ENCODE peak calls at places on chromosomes 3 and 15, in eight cellular contexts. U is lower leg skin, Z is NB4, E is adrenal gland, P is A549, C is uterus, A is ovary, Q is GM12892. D is an unnamed sample.

GRCh38 chr15:74838746-74839525 is 4.0 kb downstream of the ULK3 start:
- DNase-seq in U (no peak), Z (peak; percentile 53), E (no peak), P (no peak), C (no peak), A (no peak), Q (no peak), D (no peak)

GRCh38 chr15:55289011-55289572 is 521 bp downstream of the RAB27A start:
- DNase-seq in U (peak; percentile 90), Z (peak; percentile 74), E (peak; percentile 43), P (peak; percentile 19), C (peak; percentile 30), A (no peak), Q (no peak), D (no peak)

GRCh38 chr3:119148493-119149180 is 2.7 kb downstream of the TEX55 start:
- DNase-seq in U (no peak), Z (no peak), E (no peak), P (peak; percentile 61), C (no peak), A (no peak), Q (no peak), D (no peak)

GRCh38 chr3:55746808-55747413 is 259.8 kb upstream of the WNT5A start:
- DNase-seq in U (no peak), Z (peak; percentile 7), E (no peak), P (no peak), C (no peak), A (no peak), Q (no peak), D (no peak)

GRCh38 chr3:138578141-138578540 is 15.9 kb downstream of the CEP70 start:
- DNase-seq in U (no peak), Z (peak; percentile 63), E (no peak), P (no peak), C (no peak), A (no peak), Q (no peak), D (no peak)

GRCh38 chr15:91055548-91056331 is 33.3 kb upstream of the VPS33B start:
- DNase-seq in U (no peak), Z (peak; percentile 73), E (peak; percentile 69), P (peak; percentile 85), C (no peak), A (no peak), Q (no peak), D (peak; percentile 30)

GRCh38 chr3:185204894-185205293 is 49.0 kb downstream of the EHHADH start:
- DNase-seq in U (no peak), Z (no peak), E (no peak), P (no peak), C (no peak), A (no peak), Q (no peak), D (no peak)

GRCh38 chr3:7469866-7470265 is 609.0 kb downstream of the GRM7 start:
- DNase-seq in U (no peak), Z (no peak), E (no peak), P (no peak), C (no peak), A (no peak), Q (no peak), D (no peak)

GRCh38 chr15:35738370-35738769 is 192.4 kb upstream of the DPH6 start:
- DNase-seq in U (no peak), Z (no peak), E (no peak), P (no peak), C (no peak), A (no peak), Q (no peak), D (no peak)

GRCh38 chr3:27138562-27138961 is 230.6 kb downstream of the NEK10 start:
- DNase-seq in U (no peak), Z (no peak), E (no peak), P (no peak), C (no peak), A (no peak), Q (no peak), D (no peak)

GRCh38 chr15:63944681-63944955 is 101.7 kb downstream of the DAPK2 start:
- DNase-seq in U (peak; percentile 75), Z (no peak), E (peak; percentile 8), P (no peak), C (no peak), A (no peak), Q (no peak), D (no peak)

GRCh38 chr15:43762824-43763223 is 13.9 kb downstream of the ELL3 start:
- DNase-seq in U (no peak), Z (no peak), E (no peak), P (no peak), C (no peak), A (no peak), Q (no peak), D (no peak)

GRCh38 chr15:97115764-97116075 is 785.2 kb downstream of the NR2F2 start:
- DNase-seq in U (no peak), Z (no peak), E (no peak), P (no peak), C (no peak), A (no peak), Q (no peak), D (no peak)

GRCh38 chr3:63654931-63655330 is 2.5 kb downstream of the SNTN start:
- DNase-seq in U (no peak), Z (no peak), E (no peak), P (no peak), C (no peak), A (no peak), Q (no peak), D (no peak)

GRCh38 chr3:24137958-24138875 is 193.1 kb downstream of the NR1D2 start:
- DNase-seq in U (no peak), Z (no peak), E (no peak), P (no peak), C (no peak), A (no peak), Q (no peak), D (peak; percentile 54)

GRCh38 chr3:73509066-73509465 is 115.7 kb downstream of the PDZRN3 start:
- DNase-seq in U (peak; percentile 65), Z (no peak), E (no peak), P (no peak), C (no peak), A (no peak), Q (no peak), D (no peak)

GRCh38 chr15:94723801-94724200 is 492.4 kb downstream of the MCTP2 start:
- DNase-seq in U (no peak), Z (no peak), E (no peak), P (no peak), C (no peak), A (no peak), Q (no peak), D (no peak)

GRCh38 chr3:105836533-105836932 is 32.3 kb downstream of the CBLB start:
- DNase-seq in U (no peak), Z (no peak), E (no peak), P (no peak), C (no peak), A (no peak), Q (no peak), D (no peak)
- TF ChIP-seq POLR2A in U (no peak), Z (no peak), E (no peak), P (no peak), C (no peak), A (no peak), Q (no peak), D (no peak)

DNA sequence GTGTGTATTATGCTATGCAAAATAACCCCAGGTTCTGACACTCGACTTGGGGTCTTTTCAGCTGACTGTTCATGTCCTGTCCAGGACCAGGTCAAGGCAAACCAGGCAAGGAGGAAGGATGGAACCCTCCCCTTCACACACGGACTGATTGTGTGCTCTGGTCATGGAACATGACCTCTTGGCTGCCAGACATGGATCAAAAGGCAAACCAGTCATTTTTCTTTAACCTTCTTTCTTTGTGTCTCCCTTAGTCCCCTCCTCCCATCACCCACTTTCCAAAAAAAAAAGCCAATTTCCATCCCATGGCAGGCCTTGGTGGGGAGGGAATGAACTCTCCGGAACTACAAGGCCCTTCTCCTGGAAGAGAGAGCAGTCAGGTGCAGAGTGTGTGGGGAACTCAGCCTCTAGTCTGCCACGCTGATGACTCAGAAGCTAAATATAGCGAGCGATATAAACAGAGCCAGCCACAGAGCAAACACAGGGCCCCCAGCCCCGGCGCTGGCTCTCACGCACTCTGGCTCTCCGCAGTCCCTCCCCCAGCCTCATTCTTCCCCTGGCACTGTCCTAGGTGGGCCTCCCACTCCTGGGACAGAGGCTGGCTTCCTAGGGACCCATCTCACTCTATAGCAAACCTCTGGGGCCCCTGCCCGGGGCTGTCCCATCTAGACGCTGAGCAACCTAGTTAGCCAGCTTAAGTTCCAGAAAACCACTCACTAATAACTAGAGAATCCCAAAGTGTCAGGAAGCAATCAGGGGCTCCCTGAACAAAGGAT is 10.0 kb downstream of the BMF start:
- DNase-seq in U (no peak), Z (peak; percentile 97), E (peak; percentile 81), P (peak; percentile 83), C (peak; percentile 76), A (peak; percentile 83), Q (peak; percentile 81), D (peak; percentile 90)
- TF ChIP-seq POLR2A in U (no peak), Z (peak; percentile 54), E (no peak), P (no peak), C (peak; percentile 57), A (no peak), Q (no peak), D (peak; percentile 82)

GRCh38 chr3:171962137-171962720 is 77.1 kb upstream of the FNDC3B start:
- DNase-seq in U (no peak), Z (no peak), E (no peak), P (no peak), C (no peak), A (no peak), Q (no peak), D (no peak)

GRCh38 chr3:171963546-171963945 is 75.8 kb upstream of the FNDC3B start:
- DNase-seq in U (no peak), Z (no peak), E (no peak), P (no peak), C (no peak), A (no peak), Q (no peak), D (no peak)

GRCh38 chr3:171956372-171957104 is 82.8 kb upstream of the FNDC3B start:
- DNase-seq in U (no peak), Z (no peak), E (no peak), P (no peak), C (no peak), A (no peak), Q (no peak), D (no peak)

GRCh38 chr3:171960159-171960558 is 79.2 kb upstream of the FNDC3B start:
- DNase-seq in U (no peak), Z (peak; percentile 29), E (no peak), P (no peak), C (no peak), A (no peak), Q (no peak), D (no peak)

DNA sequence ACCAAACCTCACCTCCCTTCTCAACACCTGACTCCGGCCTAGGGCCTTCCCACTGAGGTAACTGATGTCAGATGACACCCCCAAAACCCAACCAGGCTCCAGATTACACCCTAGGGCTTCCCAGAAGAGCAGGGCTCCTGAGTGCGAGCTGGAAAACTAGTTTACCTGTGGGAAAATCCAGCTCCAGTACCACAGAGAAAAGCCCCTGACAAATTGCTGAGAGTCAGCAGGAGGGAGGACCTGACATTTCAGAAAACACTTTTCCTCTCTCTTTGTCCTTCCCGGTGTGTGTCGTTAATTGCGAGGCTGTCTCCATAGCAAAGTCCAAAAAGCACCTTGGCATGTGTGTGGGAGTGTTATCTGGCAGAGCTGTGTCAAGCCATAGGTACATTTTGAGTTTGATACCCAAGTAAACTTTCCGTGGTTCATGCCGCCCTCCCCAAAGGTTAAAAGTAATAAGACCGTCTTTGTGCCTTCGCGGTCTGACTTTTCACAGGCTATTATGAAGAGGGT is 79.8 kb upstream of the FNDC3B start:
- DNase-seq in U (no peak), Z (no peak), E (no peak), P (no peak), C (no peak), A (no peak), Q (no peak), D (no peak)
- TF ChIP-seq POLR2A in U (no peak), Z (no peak), E (no peak), P (no peak), C (no peak), A (no peak), Q (no peak), D (no peak)

GRCh38 chr3:165549037-165549436 is 288.2 kb downstream of the BCHE start:
- DNase-seq in U (no peak), Z (no peak), E (no peak), P (no peak), C (no peak), A (no peak), Q (no peak), D (no peak)
- TF ChIP-seq POLR2A in U (no peak), Z (no peak), E (no peak), P (no peak), C (no peak), A (no peak), Q (no peak), D (no peak)

D was measured in gastrocnemius medialis.